ENCODE peak calls at places on chromosomes 1 and 21, in seven cellular contexts. J is PC-3, H is sigmoid colon, U is dorsolateral prefrontal cortex, C is neural progenitor cell, N is left lung, Z is HL-60. M is an unnamed sample.

GRCh38 chr1:168360151-168360550 is 79.5 kb downstream of the TBX19 start:
- DNase-seq in U (no peak), J (no peak), C (no peak), Z (no peak), N (no peak), H (no peak), M (no peak)

GRCh38 chr1:41659159-41659495 is 174.6 kb upstream of the EDN2 start:
- DNase-seq in J (no peak), C (no peak), N (no peak), H (no peak), Z (no peak), U (no peak), M (no peak)

GRCh38 chr1:62057230-62057629 is 137.4 kb upstream of the L1TD1 start:
- DNase-seq in H (no peak), C (no peak), U (no peak), N (no peak), J (no peak), Z (no peak), M (no peak)

GRCh38 chr21:35111531-35111930 is 62.4 kb upstream of the RUNX1 start:
- DNase-seq in C (no peak), U (no peak), Z (no peak), N (no peak), H (no peak), J (peak), M (no peak)

GRCh38 chr1:41955461-41956159 is 36.9 kb upstream of the HIVEP3 start:
- DNase-seq in N (no peak), J (peak), Z (no peak), H (no peak), C (peak), U (no peak), M (no peak)

GRCh38 chr1:11930571-11931445 is 3.7 kb upstream of the PLOD1 start:
- DNase-seq in H (no peak), J (no peak), C (no peak), N (no peak), Z (peak), U (no peak), M (no peak)

GRCh38 chr1:38804062-38804886 is 55.3 kb downstream of the RRAGC start:
- DNase-seq in N (no peak), U (no peak), J (no peak), Z (no peak), C (peak), H (no peak), M (no peak)

GRCh38 chr1:60510162-60510561 is 436.6 kb upstream of the C1orf87 start:
- DNase-seq in J (peak), Z (no peak), H (no peak), N (no peak), U (no peak), C (no peak), M (no peak)

GRCh38 chr1:174964261-174964984 is 35.3 kb upstream of the CACYBP start:
- DNase-seq in J (no peak), H (no peak), C (no peak), U (no peak), Z (peak), N (no peak), M (no peak)

GRCh38 chr1:27519341-27520258 is 29.6 kb upstream of the WASF2 start:
- DNase-seq in C (peak), N (no peak), H (no peak), U (no peak), Z (no peak), J (no peak), M (peak)

GRCh38 chr1:160078392-160079195 is 2.7 kb upstream of the KCNJ9 start:
- DNase-seq in H (no peak), J (peak), Z (peak), N (no peak), U (peak), C (peak), M (peak)

DNA sequence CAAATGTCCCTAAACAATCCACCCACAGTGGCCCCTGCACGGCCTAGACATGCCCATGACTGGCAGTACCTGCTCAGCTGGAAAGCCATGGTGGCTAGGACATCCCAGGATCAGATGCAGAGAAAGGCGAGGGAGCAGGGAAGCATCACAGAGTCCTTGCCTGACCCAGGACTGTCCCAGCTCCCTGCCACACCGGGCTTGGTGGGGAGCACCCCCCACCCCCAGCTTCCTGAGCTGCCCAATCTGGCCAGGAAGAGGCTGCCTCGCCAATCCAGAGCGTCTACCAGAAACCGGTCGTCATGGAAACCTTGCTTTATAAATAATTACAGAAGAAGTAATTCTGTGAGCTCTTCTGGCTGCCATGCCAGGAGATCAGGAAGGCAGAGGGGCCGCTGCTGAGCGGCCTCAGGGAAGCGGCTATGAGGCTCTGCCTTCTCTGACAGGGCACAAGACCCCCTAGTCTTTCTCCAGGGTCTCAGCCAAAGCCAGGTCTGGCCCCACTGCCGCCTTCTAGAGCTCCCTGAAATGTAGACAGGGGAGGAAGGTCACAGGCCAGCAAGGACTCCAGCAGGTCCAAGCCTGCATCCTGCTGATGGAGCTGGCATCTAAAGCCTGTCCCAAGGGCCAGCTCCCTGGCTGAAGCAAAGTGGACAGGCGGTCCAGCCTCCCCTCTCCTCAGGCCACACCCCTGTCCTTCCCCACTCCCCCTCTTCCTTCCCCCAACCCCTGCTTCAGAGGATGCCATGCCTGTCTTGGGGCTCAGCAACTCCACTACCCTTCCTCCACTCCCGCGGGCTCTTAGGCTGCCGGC is 34.6 kb downstream of the ACOT7 start:
- DNase-seq in J (no peak), U (no peak), Z (no peak), N (no peak), H (no peak), C (peak), M (no peak)
- H3K27ac ChIP-seq in J (no peak), U (no peak), Z (peak), N (peak), H (peak), C (peak), M (no peak)

DNA sequence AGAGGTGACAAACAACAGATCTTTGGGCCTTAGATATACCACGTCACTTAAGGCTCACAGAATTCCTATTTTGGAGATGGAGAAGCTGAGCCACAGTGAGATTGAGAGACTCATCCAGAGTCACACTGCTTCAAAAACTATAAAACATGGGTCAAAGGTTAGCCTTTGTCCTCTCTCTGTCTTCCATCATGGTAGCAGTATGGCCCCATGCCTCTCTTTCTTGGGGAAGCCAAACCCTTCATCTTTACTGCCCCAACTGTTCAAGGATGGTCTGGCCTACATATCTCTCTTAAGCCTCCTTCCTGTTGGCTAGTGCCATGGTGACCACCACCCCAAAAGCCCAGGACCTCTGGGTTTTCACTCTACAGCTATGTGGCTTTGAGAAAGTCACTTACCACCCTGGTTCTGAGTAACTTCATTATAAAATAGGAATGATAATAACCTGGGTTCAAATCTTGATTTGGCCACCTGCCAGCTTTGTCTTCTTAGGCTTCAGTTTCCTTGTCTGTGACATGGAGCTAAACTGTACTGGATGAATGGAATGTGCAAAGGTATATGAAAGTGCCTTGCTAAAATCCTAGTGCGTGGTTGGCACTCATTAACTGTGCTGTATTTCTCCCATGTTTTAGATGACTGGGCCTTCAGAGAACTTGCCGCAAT is 85.9 kb upstream of the JUN start:
- DNase-seq in J (no peak), U (no peak), H (no peak), Z (no peak), C (no peak), N (no peak), M (no peak)
- H3K27ac ChIP-seq in J (no peak), U (no peak), H (no peak), Z (no peak), C (no peak), N (no peak), M (no peak)

DNA sequence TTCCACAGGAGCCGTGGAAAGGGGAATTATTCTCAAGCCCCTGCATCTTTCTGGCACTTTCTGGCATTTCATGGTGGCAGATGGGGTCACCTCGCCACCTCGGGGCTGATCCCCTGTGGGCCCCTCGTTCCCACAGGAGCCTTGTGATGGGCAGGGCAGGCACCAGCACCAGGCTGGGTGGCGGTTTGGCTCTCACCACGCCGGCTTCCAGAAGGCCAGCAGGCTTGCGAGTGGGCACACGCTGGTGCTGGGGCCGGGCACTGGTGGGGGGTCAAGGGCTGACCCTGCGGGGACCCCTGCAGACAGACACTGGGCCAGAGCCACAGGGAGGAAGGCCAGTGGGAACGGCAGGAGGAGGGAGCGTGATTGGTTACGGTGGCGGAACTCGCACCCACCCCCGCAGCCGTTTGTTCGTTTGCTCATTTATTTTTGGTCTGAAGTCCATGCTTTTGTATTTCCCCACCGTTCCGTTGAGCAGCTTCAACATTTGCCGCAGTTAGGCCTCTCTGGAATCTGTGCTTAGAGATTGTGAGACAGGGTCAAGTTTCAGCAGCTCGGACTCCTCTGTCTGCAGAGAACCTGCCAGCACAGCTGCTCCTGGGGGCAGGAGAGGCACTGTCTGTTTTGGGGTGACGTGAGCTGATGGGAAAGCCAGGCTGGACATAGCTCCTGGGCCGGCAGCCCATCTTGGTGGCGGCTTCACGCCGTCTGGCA is 5.3 kb downstream of the COL18A1 start:
- DNase-seq in J (no peak), H (peak), Z (no peak), N (no peak), C (no peak), U (no peak), M (no peak)
- H3K27ac ChIP-seq in J (no peak), H (peak), Z (no peak), N (no peak), C (no peak), U (peak), M (no peak)

DNA sequence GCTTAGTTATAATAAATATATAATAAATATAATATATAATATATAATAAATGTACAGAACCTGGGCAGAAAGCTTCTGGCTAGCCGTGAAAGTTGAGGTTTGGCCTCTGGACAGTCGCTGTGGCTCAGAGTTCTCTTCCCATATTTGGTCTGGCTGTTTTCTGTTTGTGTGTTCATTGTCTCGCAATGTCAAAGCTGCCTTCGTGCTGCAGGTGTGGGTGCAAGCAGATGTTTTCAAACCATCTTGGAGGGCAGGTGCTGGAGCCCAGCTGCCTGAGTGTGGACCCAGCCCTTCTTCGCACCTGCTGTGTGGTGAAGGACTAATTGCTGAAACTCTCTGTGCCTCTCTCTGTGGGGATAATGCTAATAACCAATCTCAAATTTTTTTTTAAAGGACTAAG is 3.6 kb upstream of the CSTB start:
- DNase-seq in J (no peak), U (no peak), N (no peak), Z (peak), H (no peak), C (no peak), M (no peak)
- H3K27ac ChIP-seq in J (peak), U (no peak), N (no peak), Z (no peak), H (no peak), C (no peak), M (no peak)

GRCh38 chr21:37059181-37059580 is 13.7 kb downstream of the PIGP start:
- DNase-seq in Z (no peak), C (no peak), J (no peak), U (no peak), N (no peak), H (no peak), M (no peak)
- H3K27ac ChIP-seq in Z (no peak), C (no peak), J (no peak), U (no peak), N (no peak), H (no peak), M (no peak)

GRCh38 chr1:4512622-4513021 is 141.8 kb upstream of the AJAP1 start:
- DNase-seq in J (no peak), N (peak), H (peak), U (no peak), C (no peak), Z (no peak), M (peak)
- H3K27ac ChIP-seq in J (no peak), N (no peak), H (peak), U (peak), C (no peak), Z (no peak), M (no peak)

DNA sequence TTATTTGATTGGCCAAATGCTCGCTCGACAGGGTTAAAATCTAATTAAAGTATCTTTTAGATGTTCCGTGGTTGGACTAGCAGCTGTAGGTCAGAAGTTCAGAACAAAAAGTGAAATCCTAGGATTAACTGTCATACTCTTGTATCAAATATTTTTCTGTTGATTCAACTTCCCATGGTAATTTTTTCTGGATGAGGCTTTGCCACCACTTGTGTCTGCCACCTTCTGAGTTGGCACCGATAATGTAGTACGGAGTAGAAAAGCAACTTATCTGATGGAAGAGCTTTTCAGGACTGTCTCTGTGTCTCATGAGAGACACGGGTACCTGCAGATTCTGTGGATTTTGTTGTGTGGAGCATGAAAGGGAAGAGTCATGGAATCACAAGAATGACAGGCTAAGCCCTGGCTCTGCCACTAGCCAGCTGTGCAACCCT is 44.6 kb upstream of the CNN3 start:
- DNase-seq in C (no peak), Z (no peak), U (no peak), H (no peak), J (peak), N (no peak), M (no peak)
- H3K27ac ChIP-seq in C (no peak), Z (no peak), U (no peak), H (no peak), J (no peak), N (peak), M (no peak)

M was measured in substantia nigra.